ENCODE peak calls at places on chromosomes 5 and 9, in ten cellular contexts. J, A, Z, T, U, X, O, V, Q and S are unnamed samples.

GRCh38 chr9:99072040-99072394 is 32.9 kb upstream of the TGFBR1 start:
- DNase-seq in J (no peak), A (no peak), Z (no peak), T (no peak), U (no peak), X (no peak), O (no peak), V (no peak), Q (no peak), S (no peak)

GRCh38 chr9:137048655-137049543 is 2.9 kb upstream of the NPDC1 start:
- DNase-seq in J (no peak), A (no peak), Z (no peak), T (peak), U (no peak), X (no peak), O (no peak), V (peak), Q (no peak), S (peak)

GRCh38 chr5:137446611-137447010 is 52.5 kb downstream of the SPOCK1 start:
- DNase-seq in J (no peak), A (no peak), Z (no peak), T (no peak), U (no peak), X (no peak), O (no peak), V (no peak), Q (no peak), S (no peak)

GRCh38 chr9:128785427-128785826 is 1.6 kb upstream of the TBC1D13 start:
- DNase-seq in J (no peak), A (no peak), Z (no peak), T (no peak), U (no peak), X (no peak), O (no peak), V (no peak), Q (no peak), S (no peak)

GRCh38 chr9:130042931-130043653 is at the start of gene FNBP1:
- DNase-seq in J (peak), A (peak), Z (peak), T (peak), U (peak), X (peak), O (peak), V (peak), Q (peak), S (peak)

GRCh38 chr5:54491326-54491725 is 26.2 kb upstream of the SNX18 start:
- DNase-seq in J (no peak), A (no peak), Z (no peak), T (no peak), U (no peak), X (no peak), O (no peak), V (no peak), Q (no peak), S (no peak)

GRCh38 chr5:138949988-138950387 is 74.9 kb upstream of the LRRTM2 start:
- DNase-seq in J (no peak), A (no peak), Z (no peak), T (no peak), U (no peak), X (no peak), O (no peak), V (no peak), Q (no peak), S (no peak)

GRCh38 chr9:36597412-36598178 is 24.9 kb downstream of the MELK start:
- DNase-seq in J (peak), A (peak), Z (no peak), T (no peak), U (no peak), X (peak), O (no peak), V (peak), Q (no peak), S (peak)

GRCh38 chr5:75463726-75464125 is 47.7 kb downstream of the CERT1 start:
- DNase-seq in J (no peak), A (no peak), Z (no peak), T (no peak), U (no peak), X (peak), O (no peak), V (no peak), Q (no peak), S (no peak)

GRCh38 chr5:180199390-180199789 is 9.6 kb downstream of the RASGEF1C start:
- DNase-seq in J (no peak), A (no peak), Z (no peak), T (no peak), U (no peak), X (no peak), O (no peak), V (no peak), Q (no peak), S (no peak)

GRCh38 chr5:31664566-31664965 is 25.6 kb downstream of the PDZD2 start:
- DNase-seq in J (peak), A (peak), Z (no peak), T (no peak), U (no peak), X (no peak), O (no peak), V (no peak), Q (no peak), S (no peak)

GRCh38 chr5:102796481-102796880 is 41.4 kb downstream of the PAM start:
- DNase-seq in J (peak), A (no peak), Z (no peak), T (no peak), U (no peak), X (no peak), O (no peak), V (no peak), Q (no peak), S (no peak)

GRCh38 chr5:87650284-87650683 is 237.6 kb upstream of the CCNH start:
- DNase-seq in J (no peak), A (no peak), Z (no peak), T (no peak), U (no peak), X (peak), O (no peak), V (no peak), Q (no peak), S (no peak)

GRCh38 chr5:153542536-153542935 is 52.1 kb downstream of the GRIA1 start:
- DNase-seq in J (peak), A (no peak), Z (no peak), T (no peak), U (no peak), X (no peak), O (no peak), V (no peak), Q (no peak), S (no peak)

GRCh38 chr5:150694638-150695037 is 6.2 kb downstream of the RBM22 start:
- DNase-seq in J (peak), A (no peak), Z (no peak), T (no peak), U (no peak), X (no peak), O (no peak), V (no peak), Q (no peak), S (no peak)

GRCh38 chr9:123569343-123569694 is 213.3 kb downstream of the CRB2 start:
- DNase-seq in J (no peak), A (no peak), Z (no peak), T (no peak), U (no peak), X (no peak), O (no peak), V (no peak), Q (no peak), S (no peak)

GRCh38 chr9:114235113-114235589 is 79.8 kb downstream of the COL27A1 start:
- DNase-seq in J (no peak), A (no peak), Z (no peak), T (no peak), U (no peak), X (no peak), O (no peak), V (no peak), Q (no peak), S (no peak)

GRCh38 chr5:9529041-9529480 is 16.8 kb downstream of the SEMA5A start:
- DNase-seq in J (no peak), A (peak), Z (no peak), T (no peak), U (no peak), X (no peak), O (peak), V (no peak), Q (no peak), S (no peak)

GRCh38 chr5:73564018-73564417 is 1.4 kb downstream of the ANKRA2 start:
- DNase-seq in J (no peak), A (no peak), Z (no peak), T (no peak), U (no peak), X (no peak), O (no peak), V (no peak), Q (no peak), S (no peak)

GRCh38 chr9:84230355-84231136 is 110.0 kb downstream of the SLC28A3 start:
- DNase-seq in J (peak), A (no peak), Z (no peak), T (no peak), U (no peak), X (no peak), O (no peak), V (no peak), Q (no peak), S (peak)

GRCh38 chr5:136012041-136012804 is 16.6 kb upstream of the TGFBI start:
- DNase-seq in J (peak), A (no peak), Z (no peak), T (no peak), U (no peak), X (peak), O (no peak), V (no peak), Q (no peak), S (no peak)

GRCh38 chr5:91095786-91096380 is 287.2 kb downstream of the ARRDC3 start:
- DNase-seq in J (no peak), A (no peak), Z (no peak), T (no peak), U (no peak), X (no peak), O (no peak), V (no peak), Q (no peak), S (no peak)

GRCh38 chr5:127963931-127964330 is 119.6 kb upstream of the SLC12A2 start:
- DNase-seq in J (peak), A (no peak), Z (no peak), T (no peak), U (no peak), X (no peak), O (no peak), V (no peak), Q (no peak), S (no peak)

GRCh38 chr5:39451293-39451692 is 26.5 kb upstream of the DAB2 start:
- DNase-seq in J (no peak), A (no peak), Z (no peak), T (no peak), U (no peak), X (no peak), O (no peak), V (no peak), Q (no peak), S (no peak)

GRCh38 chr9:4982720-4983482 is 2.2 kb upstream of the JAK2 start:
- DNase-seq in J (no peak), A (peak), Z (no peak), T (no peak), U (no peak), X (no peak), O (no peak), V (no peak), Q (no peak), S (no peak)

GRCh38 chr5:161975350-161975749 is 92.2 kb upstream of the GABRG2 start:
- DNase-seq in J (no peak), A (no peak), Z (no peak), T (no peak), U (no peak), X (no peak), O (no peak), V (no peak), Q (no peak), S (no peak)

GRCh38 chr5:173317091-173317685 is 11.0 kb downstream of the STC2 start:
- DNase-seq in J (no peak), A (no peak), Z (no peak), T (no peak), U (no peak), X (no peak), O (no peak), V (no peak), Q (no peak), S (no peak)

GRCh38 chr5:17180957-17181723 is 36.3 kb upstream of the BASP1 start:
- DNase-seq in J (peak), A (no peak), Z (no peak), T (no peak), U (no peak), X (peak), O (no peak), V (no peak), Q (no peak), S (no peak)

GRCh38 chr5:112366987-112367386 is 52.1 kb downstream of the EPB41L4A start:
- DNase-seq in J (no peak), A (peak), Z (no peak), T (no peak), U (no peak), X (peak), O (no peak), V (peak), Q (no peak), S (no peak)

GRCh38 chr9:117355542-117355941 is 59.3 kb downstream of the ASTN2 start:
- DNase-seq in J (no peak), A (no peak), Z (no peak), T (no peak), U (no peak), X (no peak), O (no peak), V (no peak), Q (no peak), S (no peak)